ENCODE peak calls at places on chromosome 4, in four cellular contexts. One of them, this sample, is unnamed.

GRCh38 chr4:86500527-86500926 is 93.6 kb upstream of the PTPN13 start:
- DNase-seq in tibial nerve: no peak
- DNase-seq in mucosa of descending colon: no peak
- DNase-seq in cardiac muscle cell: no peak
- DNase-seq in this sample: no peak

GRCh38 chr4:121728798-121729226 is 32.0 kb upstream of the ANXA5 start:
- DNase-seq in mucosa of descending colon: no peak
- DNase-seq in tibial nerve: no peak
- DNase-seq in cardiac muscle cell: no peak
- DNase-seq in this sample: no peak

GRCh38 chr4:21898101-21898500 is 50.5 kb downstream of the KCNIP4 start:
- DNase-seq in cardiac muscle cell: no peak
- DNase-seq in mucosa of descending colon: no peak
- DNase-seq in tibial nerve: no peak
- DNase-seq in this sample: no peak

GRCh38 chr4:76987685-76988084 is 38.1 kb downstream of the SEPTIN11 start:
- DNase-seq in tibial nerve: no peak
- DNase-seq in cardiac muscle cell: no peak
- DNase-seq in mucosa of descending colon: no peak
- DNase-seq in this sample: no peak

GRCh38 chr4:62484357-62484756 is 1284.2 kb downstream of the ADGRL3 start:
- DNase-seq in mucosa of descending colon: peak; percentile 61
- DNase-seq in tibial nerve: no peak
- DNase-seq in cardiac muscle cell: no peak
- DNase-seq in this sample: no peak

GRCh38 chr4:185309770-185310169 is 86.0 kb downstream of the LRP2BP start:
- DNase-seq in cardiac muscle cell: no peak
- DNase-seq in tibial nerve: no peak
- DNase-seq in mucosa of descending colon: no peak
- DNase-seq in this sample: no peak

GRCh38 chr4:175947117-175947722 is 118.4 kb upstream of the WDR17 start:
- DNase-seq in mucosa of descending colon: peak; percentile 27
- DNase-seq in cardiac muscle cell: peak; percentile 25
- DNase-seq in tibial nerve: peak; percentile 34
- DNase-seq in this sample: no peak

GRCh38 chr4:105451346-105451745 is 22.5 kb downstream of the PPA2 start:
- DNase-seq in tibial nerve: no peak
- DNase-seq in mucosa of descending colon: no peak
- DNase-seq in cardiac muscle cell: no peak
- DNase-seq in this sample: no peak

GRCh38 chr4:113256946-113257345 is 207.5 kb downstream of the ANK2 start:
- DNase-seq in mucosa of descending colon: no peak
- DNase-seq in tibial nerve: no peak
- DNase-seq in cardiac muscle cell: no peak
- DNase-seq in this sample: no peak

GRCh38 chr4:149084128-149084527 is 641.9 kb upstream of the NR3C2 start:
- DNase-seq in tibial nerve: no peak
- DNase-seq in cardiac muscle cell: no peak
- DNase-seq in mucosa of descending colon: peak; percentile 25
- DNase-seq in this sample: no peak

GRCh38 chr4:133921280-133922195 is 280.1 kb downstream of the PABPC4L start:
- DNase-seq in tibial nerve: no peak
- DNase-seq in cardiac muscle cell: peak; percentile 6
- DNase-seq in mucosa of descending colon: no peak
- DNase-seq in this sample: no peak

GRCh38 chr4:3186609-3187008 is 62.4 kb upstream of the MSANTD1 start:
- DNase-seq in tibial nerve: no peak
- DNase-seq in mucosa of descending colon: no peak
- DNase-seq in cardiac muscle cell: no peak
- DNase-seq in this sample: no peak

GRCh38 chr4:115145393-115146160 is 32.2 kb upstream of the NDST4 start:
- DNase-seq in cardiac muscle cell: no peak
- DNase-seq in mucosa of descending colon: peak; percentile 31
- DNase-seq in tibial nerve: no peak
- DNase-seq in this sample: no peak

GRCh38 chr4:3210467-3210866 is 38.5 kb upstream of the MSANTD1 start:
- DNase-seq in tibial nerve: no peak
- DNase-seq in mucosa of descending colon: no peak
- DNase-seq in cardiac muscle cell: no peak
- DNase-seq in this sample: no peak

GRCh38 chr4:172356002-172356401 is 542.8 kb downstream of the GALNTL6 start:
- DNase-seq in mucosa of descending colon: no peak
- DNase-seq in cardiac muscle cell: no peak
- DNase-seq in tibial nerve: no peak
- DNase-seq in this sample: no peak

GRCh38 chr4:41418444-41418843 is 119.5 kb upstream of the LIMCH1 start:
- DNase-seq in tibial nerve: no peak
- DNase-seq in mucosa of descending colon: no peak
- DNase-seq in cardiac muscle cell: peak; percentile 7
- DNase-seq in this sample: no peak
- H3K4me3 ChIP-seq in tibial nerve: no peak overlapping the region
- H3K4me3 ChIP-seq in mucosa of descending colon: no peak overlapping the region
- H3K4me3 ChIP-seq in cardiac muscle cell: no peak overlapping the region
- H3K4me3 ChIP-seq in this sample: no peak overlapping the region

GRCh38 chr4:54096563-54096962 is 3.4 kb upstream of the GSX2 start:
- DNase-seq in tibial nerve: no peak
- DNase-seq in cardiac muscle cell: no peak
- DNase-seq in mucosa of descending colon: no peak
- DNase-seq in this sample: no peak
- H3K4me1 ChIP-seq in tibial nerve: peaks cover 26% of the 10 kb centered on the region
- H3K4me1 ChIP-seq in cardiac muscle cell: peaks cover 6% of the 10 kb centered on the region
- H3K4me1 ChIP-seq in mucosa of descending colon: peaks cover 25% of the 10 kb centered on the region
- H3K4me1 ChIP-seq in this sample: peaks cover 28% of the 10 kb centered on the region

GRCh38 chr4:147633643-147634042 is 16.4 kb downstream of the TMEM184C start:
- DNase-seq in tibial nerve: no peak
- DNase-seq in mucosa of descending colon: no peak
- DNase-seq in cardiac muscle cell: no peak
- DNase-seq in this sample: no peak

GRCh38 chr4:147625733-147626132 is 8.5 kb downstream of the TMEM184C start:
- DNase-seq in mucosa of descending colon: no peak
- DNase-seq in cardiac muscle cell: no peak
- DNase-seq in tibial nerve: no peak
- DNase-seq in this sample: no peak

GRCh38 chr4:147633113-147633512 is 15.9 kb downstream of the TMEM184C start:
- DNase-seq in mucosa of descending colon: no peak
- DNase-seq in tibial nerve: no peak
- DNase-seq in cardiac muscle cell: no peak
- DNase-seq in this sample: no peak

GRCh38 chr4:147626903-147627302 is 9.7 kb downstream of the TMEM184C start:
- DNase-seq in tibial nerve: no peak
- DNase-seq in mucosa of descending colon: no peak
- DNase-seq in cardiac muscle cell: no peak
- DNase-seq in this sample: no peak

GRCh38 chr4:147628415-147628814 is 11.2 kb downstream of the TMEM184C start:
- DNase-seq in cardiac muscle cell: no peak
- DNase-seq in tibial nerve: no peak
- DNase-seq in mucosa of descending colon: no peak
- DNase-seq in this sample: no peak
- H3K4me3 ChIP-seq in cardiac muscle cell: no peak overlapping the region
- H3K4me3 ChIP-seq in tibial nerve: no peak overlapping the region
- H3K4me3 ChIP-seq in mucosa of descending colon: no peak overlapping the region
- H3K4me3 ChIP-seq in this sample: no peak overlapping the region

GRCh38 chr4:8097141-8097541 is 61.5 kb downstream of the ABLIM2 start:
- DNase-seq in cardiac muscle cell: no peak
- DNase-seq in mucosa of descending colon: no peak
- DNase-seq in tibial nerve: no peak
- DNase-seq in this sample: no peak
- H3K4me1 ChIP-seq in cardiac muscle cell: no peaks in the 10 kb centered on the region
- H3K4me1 ChIP-seq in mucosa of descending colon: peaks cover 13% of the 10 kb centered on the region
- H3K4me1 ChIP-seq in tibial nerve: peaks cover 5% of the 10 kb centered on the region
- H3K4me1 ChIP-seq in this sample: no peaks in the 10 kb centered on the region

GRCh38 chr4:164596318-164596878 is 157.5 kb upstream of the SMIM31 start:
- DNase-seq in tibial nerve: no peak
- DNase-seq in mucosa of descending colon: no peak
- DNase-seq in cardiac muscle cell: no peak
- DNase-seq in this sample: no peak
- H3K4me3 ChIP-seq in tibial nerve: no peak overlapping the region
- H3K4me3 ChIP-seq in mucosa of descending colon: no peak overlapping the region
- H3K4me3 ChIP-seq in cardiac muscle cell: no peak overlapping the region
- H3K4me3 ChIP-seq in this sample: no peak overlapping the region

GRCh38 chr4:73608677-73609594 is 11.3 kb downstream of the RASSF6 start:
- DNase-seq in cardiac muscle cell: no peak
- DNase-seq in mucosa of descending colon: no peak
- DNase-seq in tibial nerve: no peak
- DNase-seq in this sample: no peak
- H3K4me1 ChIP-seq in cardiac muscle cell: no peaks in the 10 kb centered on the region
- H3K4me1 ChIP-seq in mucosa of descending colon: peaks cover 42% of the 10 kb centered on the region
- H3K4me1 ChIP-seq in tibial nerve: no peaks in the 10 kb centered on the region
- H3K4me1 ChIP-seq in this sample: peaks cover 5% of the 10 kb centered on the region

DNA sequence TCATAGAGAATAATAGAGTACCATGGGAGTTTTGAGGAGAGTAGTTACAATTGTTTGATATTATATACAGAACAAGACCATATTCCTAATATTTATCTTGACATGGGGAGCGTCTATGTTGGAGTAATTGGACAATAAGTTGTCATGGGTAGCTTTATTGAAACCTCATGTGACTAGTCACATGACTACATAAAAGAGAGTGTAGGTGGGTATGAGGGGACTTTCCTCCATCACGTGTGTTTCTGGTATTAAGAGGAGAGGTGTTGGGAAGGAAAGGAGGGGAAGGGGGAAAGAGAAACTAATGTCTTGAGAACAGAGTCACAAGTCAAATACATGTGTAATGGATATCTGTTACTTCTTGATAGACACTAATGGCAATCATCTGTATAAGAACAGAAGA is 33.1 kb downstream of the PDLIM5 start:
- DNase-seq in cardiac muscle cell: no peak
- DNase-seq in tibial nerve: no peak
- DNase-seq in mucosa of descending colon: no peak
- DNase-seq in this sample: no peak
- H3K4me3 ChIP-seq in cardiac muscle cell: no peak overlapping the region
- H3K4me3 ChIP-seq in tibial nerve: no peak overlapping the region
- H3K4me3 ChIP-seq in mucosa of descending colon: no peak overlapping the region
- H3K4me3 ChIP-seq in this sample: no peak overlapping the region

GRCh38 chr4:38396091-38396490 is 267.9 kb upstream of the KLF3 start:
- DNase-seq in tibial nerve: no peak
- DNase-seq in mucosa of descending colon: no peak
- DNase-seq in cardiac muscle cell: no peak
- DNase-seq in this sample: no peak
- H3K4me1 ChIP-seq in tibial nerve: no peaks in the 10 kb centered on the region
- H3K4me1 ChIP-seq in mucosa of descending colon: no peaks in the 10 kb centered on the region
- H3K4me1 ChIP-seq in cardiac muscle cell: peaks cover 10% of the 10 kb centered on the region
- H3K4me1 ChIP-seq in this sample: no peaks in the 10 kb centered on the region

DNA sequence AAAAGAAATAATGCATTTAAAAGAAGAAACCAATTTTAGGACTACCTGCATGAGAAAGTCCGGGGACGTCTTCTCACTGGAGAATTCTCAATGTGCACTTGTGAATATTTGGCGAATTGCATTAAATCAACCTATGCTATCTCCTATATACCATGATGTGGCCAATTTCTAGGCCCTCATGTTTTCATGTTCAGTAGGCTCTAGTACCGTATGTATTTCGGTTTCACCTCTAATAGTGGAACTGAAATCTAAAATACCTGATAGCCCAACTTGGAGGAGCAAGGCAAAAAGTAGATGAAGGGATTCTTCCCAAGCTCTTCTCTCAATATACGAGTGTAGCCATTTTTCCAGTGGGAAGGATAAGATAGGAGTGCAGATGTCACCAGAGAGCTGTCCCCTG is 11.4 kb upstream of the FGF2 start:
- DNase-seq in mucosa of descending colon: no peak
- DNase-seq in cardiac muscle cell: no peak
- DNase-seq in tibial nerve: no peak
- DNase-seq in this sample: no peak
- H3K4me3 ChIP-seq in mucosa of descending colon: no peak overlapping the region
- H3K4me3 ChIP-seq in cardiac muscle cell: no peak overlapping the region
- H3K4me3 ChIP-seq in tibial nerve: no peak overlapping the region
- H3K4me3 ChIP-seq in this sample: no peak overlapping the region